ENCODE peak calls at places on chromosomes 1 and 21, in eight cellular contexts. S is mammary epithelial cell, U is fibroblast of lung, Q is GM12864, C is HFF-Myc, Y is ovary, P is body of pancreas, A is spleen. M is an unnamed sample.

GRCh38 chr1:25050165-25050564 is 120.1 kb upstream of the RUNX3 start:
- DNase-seq in S (no peak), U (no peak), Q (no peak), C (no peak), Y (no peak), P (no peak), A (no peak), M (no peak)

GRCh38 chr1:212313616-212314015 is 28.4 kb downstream of the PPP2R5A start:
- DNase-seq in S (no peak), U (peak; percentile 85), Q (no peak), C (peak; percentile 62), Y (no peak), P (no peak), A (no peak), M (no peak)

GRCh38 chr1:151537112-151537511 is 3.0 kb upstream of the TUFT1 start:
- DNase-seq in S (peak; percentile 80), U (peak; percentile 99), Q (no peak), C (peak; percentile 75), Y (no peak), P (no peak), A (no peak), M (no peak)

GRCh38 chr21:26835027-26835713 is 10.0 kb downstream of the ADAMTS1 start:
- DNase-seq in S (peak; percentile 83), U (peak; percentile 77), Q (no peak), C (no peak), Y (no peak), P (no peak), A (no peak), M (no peak)

GRCh38 chr1:171641076-171641864 is 11.2 kb downstream of the MYOC start:
- DNase-seq in S (no peak), U (no peak), Q (no peak), C (no peak), Y (no peak), P (no peak), A (no peak), M (peak; percentile 37)

GRCh38 chr21:42179316-42179715 is 39.6 kb upstream of the ABCG1 start:
- DNase-seq in S (no peak), U (no peak), Q (no peak), C (no peak), Y (no peak), P (no peak), A (no peak), M (no peak)

GRCh38 chr21:39451332-39452206 is at the start of gene SH3BGR:
- DNase-seq in S (peak; percentile 37), U (peak; percentile 17), Q (no peak), C (no peak), Y (no peak), P (peak; percentile 82), A (no peak), M (peak; percentile 58)

GRCh38 chr1:58739851-58740466 is 40.1 kb upstream of the MYSM1 start:
- DNase-seq in S (peak; percentile 41), U (peak; percentile 38), Q (no peak), C (no peak), Y (no peak), P (no peak), A (no peak), M (no peak)

GRCh38 chr1:225548140-225548857 is 104.6 kb downstream of the ENAH start:
- DNase-seq in S (no peak), U (no peak), Q (no peak), C (no peak), Y (no peak), P (no peak), A (no peak), M (no peak)

GRCh38 chr1:206685749-206686485 is 1.2 kb downstream of the MAPKAPK2 start:
- DNase-seq in S (peak; percentile 78), U (peak; percentile 81), Q (no peak), C (no peak), Y (peak; percentile 59), P (peak; percentile 57), A (peak; percentile 91), M (peak; percentile 65)

GRCh38 chr1:94792876-94793605 is 27.1 kb upstream of the SLC44A3 start:
- DNase-seq in S (peak; percentile 48), U (peak; percentile 91), Q (no peak), C (no peak), Y (no peak), P (no peak), A (no peak), M (no peak)
- H3K4me3 ChIP-seq in S (no peak overlapping the region), U (no peak overlapping the region), Q (no peak overlapping the region), C (no peak overlapping the region), Y (no peak overlapping the region), P (no peak overlapping the region), A (no peak overlapping the region), M (no peak overlapping the region)

GRCh38 chr1:112727716-112728115 is 12.6 kb upstream of the PPM1J start:
- DNase-seq in S (no peak), U (no peak), Q (no peak), C (no peak), Y (no peak), P (no peak), A (no peak), M (no peak)
- TF ChIP-seq CTCF in S (peak; percentile 34), U (no peak), Q (no peak), C (no peak), Y (no peak), P (no peak), A (no peak), M (no peak)

GRCh38 chr1:220976390-220976789 is 97.1 kb downstream of the HLX start:
- DNase-seq in S (no peak), U (no peak), Q (no peak), C (no peak), Y (no peak), P (no peak), A (no peak), M (no peak)
- H3K4me3 ChIP-seq in S (no peak overlapping the region), U (no peak overlapping the region), Q (no peak overlapping the region), C (no peak overlapping the region), Y (no peak overlapping the region), P (no peak overlapping the region), A (no peak overlapping the region), M (no peak overlapping the region)

DNA sequence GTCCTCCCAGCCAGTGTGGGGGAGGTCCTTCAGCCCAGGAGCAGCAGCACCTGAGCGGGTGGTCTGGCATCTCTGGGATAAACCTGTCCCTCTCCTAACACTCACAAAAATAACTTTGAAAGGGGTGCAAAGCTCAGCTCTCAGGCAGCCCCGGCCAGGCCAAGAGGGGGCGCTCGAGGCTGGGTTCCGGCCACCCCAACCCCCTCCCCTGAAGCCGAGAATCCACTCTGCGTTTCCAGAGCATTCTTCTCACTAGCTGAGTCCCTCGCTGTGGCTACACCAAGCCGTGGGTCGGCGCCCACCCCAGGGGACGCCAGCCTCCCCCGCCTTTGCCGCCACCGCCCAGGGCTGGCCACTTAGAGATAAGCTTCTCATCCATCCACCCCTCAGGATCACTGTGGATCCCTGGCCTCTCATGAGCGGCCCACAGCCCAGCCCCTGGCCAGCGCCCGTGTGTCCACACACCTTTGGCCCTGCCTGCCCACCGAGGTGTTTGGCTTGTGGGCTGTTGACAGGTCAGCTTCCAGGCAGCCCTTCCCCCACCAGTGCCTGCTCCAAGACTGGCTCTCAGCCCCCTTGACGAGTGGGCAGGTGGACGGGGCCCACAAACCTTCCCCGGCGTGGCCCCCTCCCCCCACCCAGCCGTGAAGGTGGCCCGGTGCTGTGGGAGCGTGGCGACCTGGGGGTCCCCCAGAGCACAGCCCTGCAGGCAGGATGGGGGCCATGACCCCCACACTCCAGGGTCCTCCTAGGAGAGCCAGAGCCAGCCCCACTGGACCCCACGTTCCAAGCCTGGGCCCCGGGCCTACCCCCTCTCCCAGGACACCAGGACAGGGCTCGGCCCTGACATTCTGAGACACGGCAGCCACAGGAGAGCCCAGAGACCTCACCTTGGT is 1.9 kb downstream of the FTCD start:
- DNase-seq in S (no peak), U (no peak), Q (no peak), C (no peak), Y (peak; percentile 74), P (peak; percentile 73), A (peak; percentile 75), M (peak; percentile 73)
- TF ChIP-seq CTCF in S (peak; percentile 81), U (peak; percentile 86), Q (peak; percentile 60), C (peak; percentile 82), Y (peak; percentile 77), P (peak; percentile 63), A (no peak), M (peak; percentile 71)

DNA sequence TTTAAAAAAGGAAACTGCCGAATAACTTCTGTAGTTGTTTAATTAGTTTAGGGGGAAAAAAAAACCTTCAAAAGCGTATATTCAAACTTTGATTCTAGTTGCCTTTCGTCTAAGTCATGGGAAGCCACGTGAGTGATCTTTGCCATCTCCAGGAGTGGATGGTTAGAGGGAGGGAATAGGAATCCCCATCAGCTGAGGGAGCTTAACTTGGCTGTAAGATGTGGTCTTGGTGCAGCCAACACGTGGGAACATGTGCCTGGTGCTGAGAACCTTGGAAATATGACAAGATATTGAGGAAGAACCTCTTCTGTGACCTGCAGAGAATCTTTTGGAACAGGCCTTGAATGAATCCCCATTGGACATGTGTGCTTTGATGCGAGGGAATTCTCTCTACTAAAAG is 1.7 kb downstream of the BACE2 start:
- DNase-seq in S (peak; percentile 41), U (peak; percentile 41), Q (no peak), C (no peak), Y (no peak), P (no peak), A (no peak), M (peak; percentile 22)
- H3K4me3 ChIP-seq in S (peak overlapping the region; percentile 77), U (peak overlapping the region; percentile 1), Q (no peak overlapping the region), C (peak overlapping the region; percentile 76), Y (peak overlapping the region; percentile 70), P (no peak overlapping the region), A (peak overlapping the region; percentile 67), M (no peak overlapping the region)

GRCh38 chr1:158422215-158422614 is 3.8 kb downstream of the OR10K2 start:
- DNase-seq in S (no peak), U (no peak), Q (no peak), C (no peak), Y (no peak), P (no peak), A (no peak), M (no peak)

GRCh38 chr1:158426137-158426536 is at the start of gene OR10K2:
- DNase-seq in S (no peak), U (no peak), Q (no peak), C (no peak), Y (no peak), P (no peak), A (no peak), M (no peak)

DNA sequence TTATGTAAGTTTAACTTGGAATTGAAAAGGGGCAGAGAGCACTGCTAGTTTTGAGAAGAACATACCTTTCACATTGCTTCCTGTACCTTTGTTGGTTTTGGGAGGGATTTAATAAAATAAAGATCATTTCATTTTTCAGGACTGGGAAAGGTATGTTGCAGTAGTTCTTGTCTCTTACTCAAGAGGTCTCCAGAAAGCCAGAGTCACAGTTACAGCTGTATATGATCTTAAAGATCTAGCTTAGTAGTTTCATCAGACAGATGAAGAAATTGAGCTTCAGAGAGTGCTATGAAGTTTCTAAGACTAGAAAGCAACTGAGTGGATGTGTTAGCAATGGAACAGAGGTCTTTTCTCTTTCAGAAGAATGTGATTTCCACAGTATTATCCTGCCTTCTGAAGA is 1.0 kb downstream of the OR10K2 start:
- DNase-seq in S (no peak), U (no peak), Q (no peak), C (no peak), Y (no peak), P (no peak), A (no peak), M (no peak)
- TF ChIP-seq CTCF in S (no peak), U (no peak), Q (no peak), C (no peak), Y (no peak), P (no peak), A (no peak), M (no peak)

M was measured in testis.